ENCODE peak calls at places on chromosomes 6 and 20, in four cellular contexts. I is mesendoderm, P is neuronal stem cell, D is H1. T is an unnamed sample.

GRCh38 chr6:116564921-116565872 is 6.1 kb upstream of the RWDD1 start:
- DNase-seq in I (no peak), P (no peak), D (no peak), T (no peak)

GRCh38 chr6:31615748-31616147 is 714 bp downstream of the AIF1 start:
- DNase-seq in I (no peak), P (no peak), D (no peak), T (no peak)

GRCh38 chr6:95248501-95248900 is 328.8 kb upstream of the MANEA start:
- DNase-seq in I (no peak), P (no peak), D (no peak), T (no peak)

GRCh38 chr20:44405246-44405645 is 49.7 kb downstream of the HNF4A start:
- DNase-seq in I (no peak), P (no peak), D (no peak), T (no peak)

GRCh38 chr20:46206025-46206424 is 87.9 kb downstream of the CD40 start:
- DNase-seq in I (no peak), P (no peak), D (no peak), T (peak)

GRCh38 chr6:10429638-10430427 is 15.0 kb upstream of the TFAP2A start:
- DNase-seq in I (peak), P (peak), D (no peak), T (peak)

GRCh38 chr6:3211681-3212080 is 15.8 kb downstream of the TUBB2B start:
- DNase-seq in I (peak), P (no peak), D (no peak), T (peak)

GRCh38 chr6:73566954-73567591 is 46.2 kb upstream of the EEF1A1 start:
- DNase-seq in I (peak), P (no peak), D (no peak), T (peak)

GRCh38 chr6:23535071-23535470 is 590.9 kb upstream of the NRSN1 start:
- DNase-seq in I (no peak), P (no peak), D (no peak), T (no peak)

GRCh38 chr6:55182016-55182650 is 7.8 kb downstream of the HCRTR2 start:
- DNase-seq in I (no peak), P (no peak), D (no peak), T (no peak)

GRCh38 chr6:27575594-27576361 is 102.9 kb upstream of the ZNF184 start:
- DNase-seq in I (peak), P (no peak), D (no peak), T (no peak)

GRCh38 chr6:101544286-101544685 is 150.8 kb downstream of the GRIK2 start:
- DNase-seq in I (no peak), P (no peak), D (no peak), T (no peak)

GRCh38 chr6:52551483-52552277 is 25.2 kb downstream of the TRAM2 start:
- DNase-seq in I (peak), P (peak), D (no peak), T (no peak)

GRCh38 chr6:157151989-157152388 is 171.3 kb downstream of the TMEM242 start:
- DNase-seq in I (no peak), P (no peak), D (no peak), T (no peak)

GRCh38 chr6:164861964-164862363 is 447.4 kb downstream of the C6orf118 start:
- DNase-seq in I (no peak), P (no peak), D (no peak), T (no peak)

GRCh38 chr20:47821481-47822100 is 36.3 kb upstream of the SULF2 start:
- DNase-seq in I (peak), P (no peak), D (no peak), T (peak)

GRCh38 chr6:128723667-128724066 is 159.3 kb upstream of the LAMA2 start:
- DNase-seq in I (no peak), P (no peak), D (no peak), T (no peak)

GRCh38 chr6:128720891-128721290 is 162.0 kb upstream of the LAMA2 start:
- DNase-seq in I (no peak), P (no peak), D (no peak), T (no peak)

GRCh38 chr6:128725271-128726233 is 157.4 kb upstream of the LAMA2 start:
- DNase-seq in I (peak), P (peak), D (no peak), T (peak)

GRCh38 chr6:128727500-128727899 is 155.4 kb upstream of the LAMA2 start:
- DNase-seq in I (no peak), P (no peak), D (no peak), T (no peak)

GRCh38 chr6:128724738-128725137 is 158.2 kb upstream of the LAMA2 start:
- DNase-seq in I (no peak), P (no peak), D (no peak), T (no peak)
- H2BK120ac ChIP-seq in I (no peak), P (no peak), D (peak), T (no peak)

GRCh38 chr6:122609881-122610689 is at the start of gene PKIB:
- DNase-seq in I (peak), P (peak), D (peak), T (peak)
- H2BK120ac ChIP-seq in I (no peak), P (no peak), D (no peak), T (peak)

GRCh38 chr20:38782275-38782674 is 23.2 kb upstream of the PPP1R16B start:
- DNase-seq in I (no peak), P (no peak), D (no peak), T (no peak)
- H2BK120ac ChIP-seq in I (no peak), P (no peak), D (peak), T (no peak)

GRCh38 chr6:12293234-12293930 is 3.2 kb downstream of the EDN1 start:
- DNase-seq in I (no peak), P (no peak), D (no peak), T (no peak)

GRCh38 chr6:12290490-12290820 is 294 bp downstream of the EDN1 start:
- DNase-seq in I (no peak), P (no peak), D (no peak), T (no peak)

GRCh38 chr6:12291083-12291784 is 1.1 kb downstream of the EDN1 start:
- DNase-seq in I (no peak), P (peak), D (no peak), T (no peak)

GRCh38 chr6:12289655-12290489 is at the start of gene EDN1:
- DNase-seq in I (peak), P (peak), D (peak), T (peak)

DNA sequence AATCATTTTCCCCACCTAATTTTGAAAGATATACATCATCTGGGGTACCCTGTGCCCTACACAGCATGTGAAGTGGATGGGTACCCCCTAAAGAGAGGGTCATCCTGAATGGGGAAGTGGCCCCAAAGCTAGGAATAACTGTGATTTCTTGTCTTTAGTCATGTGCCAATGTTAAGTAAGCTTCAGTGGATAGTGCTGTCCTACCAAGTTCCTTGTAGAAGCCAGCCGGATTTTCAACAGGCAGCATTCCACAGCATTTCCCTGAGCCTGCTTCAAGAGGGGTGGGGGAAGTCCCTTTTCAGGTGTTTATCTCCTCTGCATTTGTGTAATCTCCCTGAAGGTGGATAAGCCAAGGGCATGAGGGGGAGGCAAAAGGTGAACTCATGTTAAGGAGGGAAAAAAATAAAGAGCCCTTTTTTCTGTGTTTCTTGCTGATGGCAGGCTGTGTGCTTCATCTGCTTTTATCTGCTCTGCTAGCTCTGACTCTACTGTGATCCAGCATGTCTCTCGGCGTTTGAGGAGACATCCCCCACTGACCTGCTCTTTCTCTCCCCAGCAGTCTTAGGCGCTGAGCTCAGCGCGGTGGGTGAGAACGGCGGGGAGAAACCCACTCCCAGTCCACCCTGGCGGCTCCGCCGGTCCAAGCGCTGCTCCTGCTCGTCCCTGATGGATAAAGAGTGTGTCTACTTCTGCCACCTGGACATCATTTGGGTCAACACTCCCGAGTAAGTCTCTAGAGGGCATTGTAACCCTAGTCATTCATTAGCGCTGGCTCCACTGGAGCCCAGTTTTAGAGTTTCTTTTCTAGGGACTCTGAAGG is 1.8 kb downstream of the EDN1 start:
- DNase-seq in I (peak), P (peak), D (no peak), T (no peak)
- H2BK120ac ChIP-seq in I (no peak), P (no peak), D (no peak), T (no peak)

GRCh38 chr6:139985236-139985815 is 610.9 kb upstream of the CITED2 start:
- DNase-seq in I (no peak), P (no peak), D (no peak), T (no peak)
- H2BK120ac ChIP-seq in I (no peak), P (no peak), D (no peak), T (peak)

T was measured in trophoblast cell.